ENCODE peak calls at places on chromosomes 4 and X, in four cellular contexts. P is sigmoid colon, R is RWPE1, O is HFF-Myc. X is an unnamed sample.

GRCh38 chr4:70544279-70544870 is 26.0 kb downstream of the AMTN start:
- DNase-seq in P (no peak), O (no peak), R (peak), X (no peak)

GRCh38 chr4:78205601-78206000 is 148.5 kb downstream of the FRAS1 start:
- DNase-seq in O (no peak), R (no peak), P (no peak), X (peak)

GRCh38 chrX:122913764-122914163 is 270.3 kb upstream of the GRIA3 start:
- DNase-seq in R (no peak), P (no peak), O (no peak), X (no peak)

GRCh38 chr4:169933531-169933930 is 92.7 kb downstream of the MFAP3L start:
- DNase-seq in R (no peak), O (no peak), P (no peak), X (no peak)

GRCh38 chr4:84482564-84483563 is 16.2 kb downstream of the NKX6-1 start:
- DNase-seq in R (no peak), P (no peak), O (no peak), X (peak)

GRCh38 chrX:49037883-49038475 is 5.2 kb downstream of the TFE3 start:
- DNase-seq in P (no peak), R (no peak), O (no peak), X (no peak)

GRCh38 chrX:9240956-9241355 is 207.0 kb upstream of the FAM9B start:
- DNase-seq in O (no peak), R (no peak), P (no peak), X (no peak)

GRCh38 chr4:6939761-6940743 is 30.4 kb downstream of the TBC1D14 start:
- DNase-seq in O (no peak), P (no peak), R (no peak), X (no peak)

GRCh38 chrX:129540068-129540653 is at the start of gene OCRL:
- DNase-seq in O (no peak), P (peak), R (peak), X (peak)

GRCh38 chrX:45771114-45771513 is 570.4 kb upstream of the DIPK2B start:
- DNase-seq in O (peak), P (peak), R (peak), X (no peak)

GRCh38 chr4:17511041-17511949 is 595 bp downstream of the QDPR start:
- DNase-seq in O (no peak), R (peak), P (peak), X (peak)

GRCh38 chr4:2799444-2799911 is 6.6 kb downstream of the SH3BP2 start:
- DNase-seq in R (no peak), O (no peak), P (peak), X (peak)

GRCh38 chr4:83011779-83012630 is 1.4 kb upstream of the LIN54 start:
- DNase-seq in R (peak), P (peak), O (no peak), X (peak)

GRCh38 chr4:53592686-53593641 is 1.7 kb upstream of the LNX1 start:
- DNase-seq in R (peak), P (no peak), O (no peak), X (peak)

GRCh38 chr4:140135529-140136021 is 18.4 kb downstream of the MAML3 start:
- DNase-seq in P (peak), R (no peak), O (peak), X (peak)

GRCh38 chrX:2692221-2693122 is 1.4 kb downstream of the CD99 start:
- DNase-seq in P (no peak), O (no peak), R (no peak), X (no peak)

GRCh38 chrX:727738-728621 is 97.4 kb downstream of the SHOX start:
- DNase-seq in O (no peak), P (peak), R (no peak), X (peak)

GRCh38 chr4:83793481-83793880 is 257.6 kb downstream of the GPAT3 start:
- DNase-seq in O (no peak), R (no peak), P (no peak), X (no peak)

GRCh38 chr4:152290522-152290921 is 245.4 kb downstream of the FBXW7 start:
- DNase-seq in O (no peak), P (no peak), R (no peak), X (no peak)

GRCh38 chr4:77599378-77599777 is 6.2 kb upstream of the CXCL13 start:
- DNase-seq in P (no peak), O (no peak), R (peak), X (no peak)

GRCh38 chrX:146907391-146908240 is 93.1 kb upstream of the CXorf51A start:
- DNase-seq in R (peak), O (no peak), P (no peak), X (no peak)

GRCh38 chr4:116150152-116150551 is 935.2 kb downstream of the TRAM1L1 start:
- DNase-seq in R (no peak), P (no peak), O (no peak), X (no peak)

GRCh38 chrX:129606918-129607317 is 47.8 kb downstream of the APLN start:
- DNase-seq in O (peak), R (peak), P (peak), X (peak)

GRCh38 chr4:47386592-47387235 is 76.8 kb downstream of the COMMD8 start:
- DNase-seq in O (no peak), P (no peak), R (no peak), X (no peak)

GRCh38 chr4:115353370-115353769 is 239.9 kb upstream of the NDST4 start:
- DNase-seq in P (no peak), R (no peak), O (no peak), X (no peak)

GRCh38 chrX:22629105-22629725 is 356.5 kb downstream of the CBLL2 start:
- DNase-seq in R (peak), O (no peak), P (no peak), X (no peak)

GRCh38 chr4:129064717-129065116 is 28.6 kb downstream of the SCLT1 start:
- DNase-seq in P (no peak), R (no peak), O (peak), X (no peak)

GRCh38 chr4:166293551-166293950 is 420.5 kb downstream of the TLL1 start:
- DNase-seq in P (no peak), R (no peak), O (no peak), X (no peak)

GRCh38 chr4:26813698-26814097 is 46.9 kb upstream of the STIM2 start:
- DNase-seq in O (no peak), R (no peak), P (no peak), X (no peak)

GRCh38 chr4:19636451-19636850 is 615.3 kb upstream of the SLIT2 start:
- DNase-seq in P (no peak), R (no peak), O (peak), X (no peak)

GRCh38 chr4:124636793-124637192 is 75.7 kb downstream of the ANKRD50 start:
- DNase-seq in P (no peak), O (no peak), R (no peak), X (no peak)

GRCh38 chr4:75653845-75654503 is 19.2 kb downstream of the G3BP2 start:
- DNase-seq in P (no peak), O (no peak), R (no peak), X (no peak)

GRCh38 chr4:99062120-99062519 is 26.5 kb downstream of the ADH5 start:
- DNase-seq in O (no peak), P (no peak), R (no peak), X (no peak)

GRCh38 chrX:15894724-15895123 is 40.1 kb upstream of the AP1S2 start:
- DNase-seq in O (no peak), R (no peak), P (no peak), X (no peak)

GRCh38 chr4:128068927-128069326 is 7.8 kb downstream of the LARP1B start:
- DNase-seq in R (no peak), O (no peak), P (no peak), X (peak)

GRCh38 chr4:143337600-143338287 is 1.1 kb downstream of the GAB1 start:
- DNase-seq in O (no peak), P (peak), R (no peak), X (peak)

GRCh38 chr4:79295076-79295475 is 30.8 kb downstream of the NAA11 start:
- DNase-seq in P (no peak), O (no peak), R (no peak), X (no peak)

GRCh38 chrX:4935846-4936245 is 1222.4 kb upstream of the PRKX start:
- DNase-seq in P (no peak), R (no peak), O (no peak), X (no peak)

GRCh38 chr4:56289934-56290333 is 97.4 kb downstream of the AASDH start:
- DNase-seq in O (no peak), P (no peak), R (no peak), X (no peak)

GRCh38 chr4:72468904-72469502 is 100.0 kb downstream of the ADAMTS3 start:
- DNase-seq in O (no peak), P (no peak), R (peak), X (no peak)
- TF ChIP-seq CTCF in O (peak), P (peak), R (peak), X (peak)

DNA sequence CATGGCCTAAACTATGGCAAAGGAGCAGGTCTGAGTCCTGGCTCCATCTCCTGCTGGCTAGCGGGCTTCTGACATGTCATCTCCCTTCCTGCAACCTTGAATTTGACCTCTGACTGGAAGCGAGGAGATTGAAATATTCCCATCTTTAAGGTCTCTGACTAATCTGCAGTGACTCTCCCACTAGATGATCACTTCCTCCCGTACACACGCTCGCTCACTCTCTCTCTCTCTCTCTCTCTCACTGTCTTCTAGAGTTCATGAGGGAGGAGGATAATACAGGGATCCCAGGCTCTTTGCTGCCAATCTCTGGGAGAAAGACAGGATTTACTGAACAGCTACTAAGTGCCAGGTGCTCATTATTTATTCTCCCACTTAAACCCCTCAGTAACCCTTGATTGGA is 193.7 kb upstream of the C1QTNF7 start:
- DNase-seq in P (no peak), O (peak), R (peak), X (no peak)
- TF ChIP-seq CTCF in P (no peak), O (no peak), R (no peak), X (no peak)

DNA sequence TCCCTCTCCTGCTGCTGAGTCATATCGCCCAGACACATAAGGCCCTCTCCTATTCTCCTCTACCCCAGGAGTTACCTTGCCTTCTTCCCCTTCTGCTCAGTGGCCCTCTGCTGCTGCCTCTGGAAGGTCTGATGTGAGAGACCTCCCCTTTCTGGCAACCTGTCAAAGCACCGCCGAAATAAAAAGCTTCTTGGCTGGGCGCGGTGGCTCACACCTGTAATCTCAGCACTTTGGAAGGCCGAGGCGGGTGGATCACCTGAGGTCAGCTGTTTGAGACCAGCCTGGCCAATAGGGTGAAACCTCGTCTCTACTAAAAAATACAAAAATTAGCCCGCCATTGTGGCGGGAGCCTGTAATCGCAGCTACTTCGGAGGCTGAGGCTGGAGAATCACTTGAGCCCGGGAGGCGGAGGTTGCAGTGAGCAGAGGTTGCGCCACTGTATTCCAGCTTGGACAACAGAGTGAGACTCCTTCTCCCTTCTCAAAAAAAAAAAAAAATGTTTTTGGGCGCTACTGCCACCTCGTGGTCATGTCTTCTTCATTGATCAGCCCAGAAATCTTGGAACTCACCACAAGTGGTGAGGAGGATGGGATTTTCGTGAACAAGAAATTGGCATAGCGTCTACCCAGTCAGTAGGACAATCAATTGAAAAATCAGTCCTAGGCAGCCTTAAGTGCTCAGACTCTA is 8.6 kb upstream of the ZXDA start:
- DNase-seq in R (no peak), P (no peak), O (no peak), X (no peak)
- TF ChIP-seq CTCF in R (peak), P (peak), O (peak), X (peak)

GRCh38 chr4:187996502-187997177 is 1.1 kb downstream of the ZFP42 start:
- DNase-seq in R (no peak), O (no peak), P (no peak), X (peak)

GRCh38 chr4:187999406-187999932 is 3.9 kb downstream of the ZFP42 start:
- DNase-seq in P (no peak), R (peak), O (no peak), X (no peak)

GRCh38 chr4:187995322-187996207 is at the start of gene ZFP42:
- DNase-seq in R (no peak), P (no peak), O (no peak), X (peak)

GRCh38 chr4:187992971-187993370 is 2.6 kb upstream of the ZFP42 start:
- DNase-seq in P (no peak), R (no peak), O (no peak), X (no peak)

DNA sequence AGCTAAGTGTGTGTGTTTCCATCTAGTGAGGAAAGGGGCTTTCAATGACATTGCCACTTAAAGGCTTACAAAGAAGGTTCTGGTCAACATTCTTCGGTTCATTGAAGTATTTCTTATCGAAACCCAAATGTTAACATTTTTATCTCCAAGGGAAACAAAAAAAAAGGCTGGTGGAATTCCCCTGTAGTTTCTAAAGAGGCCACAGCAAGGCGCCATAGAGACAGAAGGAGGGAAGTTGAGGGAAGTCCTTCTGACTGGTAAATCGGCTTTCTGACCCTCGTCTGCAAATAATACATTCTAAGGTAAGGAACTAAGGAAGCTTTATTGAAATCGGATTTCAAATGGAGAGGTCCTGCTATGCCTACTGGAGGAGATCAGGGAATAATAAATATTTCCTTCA is 1.7 kb upstream of the ZFP42 start:
- DNase-seq in P (no peak), O (no peak), R (no peak), X (no peak)
- TF ChIP-seq CTCF in P (no peak), O (no peak), R (no peak), X (peak)

X was measured in glutamatergic neuron.